ENCODE peak calls at places on chromosomes 16 and 17, in six cellular contexts. One of them, this sample, is unnamed.

GRCh38 chr16:86975445-86975844 is 341.7 kb downstream of the C16orf95 start:
- DNase-seq in heart right ventricle: no peak
- DNase-seq in ovary: no peak
- DNase-seq in stomach: no peak
- DNase-seq in upper lobe of right lung: peak; percentile 30
- DNase-seq in pancreas: no peak
- DNase-seq in this sample: no peak

GRCh38 chr17:10754109-10754508 is 24.3 kb upstream of the TMEM220 start:
- DNase-seq in heart right ventricle: peak; percentile 32
- DNase-seq in ovary: peak; percentile 34
- DNase-seq in stomach: peak; percentile 74
- DNase-seq in upper lobe of right lung: no peak
- DNase-seq in pancreas: no peak
- DNase-seq in this sample: no peak

GRCh38 chr17:37493249-37494027 is 3.7 kb downstream of the DUSP14 start:
- DNase-seq in heart right ventricle: no peak
- DNase-seq in ovary: no peak
- DNase-seq in stomach: no peak
- DNase-seq in upper lobe of right lung: no peak
- DNase-seq in pancreas: no peak
- DNase-seq in this sample: no peak

GRCh38 chr16:49857423-49858181 is 1.7 kb upstream of the ZNF423 start:
- DNase-seq in heart right ventricle: peak; percentile 62
- DNase-seq in ovary: peak; percentile 71
- DNase-seq in stomach: peak; percentile 56
- DNase-seq in upper lobe of right lung: peak; percentile 76
- DNase-seq in pancreas: peak; percentile 91
- DNase-seq in this sample: peak; percentile 42

GRCh38 chr16:49754495-49755290 is 101.2 kb downstream of the ZNF423 start:
- DNase-seq in heart right ventricle: peak; percentile 45
- DNase-seq in ovary: no peak
- DNase-seq in stomach: no peak
- DNase-seq in upper lobe of right lung: no peak
- DNase-seq in pancreas: no peak
- DNase-seq in this sample: no peak

GRCh38 chr17:66952031-66952524 is 12.4 kb upstream of the CACNG4 start:
- DNase-seq in heart right ventricle: no peak
- DNase-seq in ovary: no peak
- DNase-seq in stomach: peak; percentile 71
- DNase-seq in upper lobe of right lung: peak; percentile 77
- DNase-seq in pancreas: no peak
- DNase-seq in this sample: no peak

GRCh38 chr17:67619555-67619954 is 98.2 kb upstream of the NOL11 start:
- DNase-seq in heart right ventricle: no peak
- DNase-seq in ovary: no peak
- DNase-seq in stomach: no peak
- DNase-seq in upper lobe of right lung: no peak
- DNase-seq in pancreas: no peak
- DNase-seq in this sample: no peak

GRCh38 chr17:74957935-74958549 is 14.5 kb downstream of the HID1 start:
- DNase-seq in heart right ventricle: peak; percentile 82
- DNase-seq in ovary: peak; percentile 78
- DNase-seq in stomach: peak; percentile 81
- DNase-seq in upper lobe of right lung: peak; percentile 86
- DNase-seq in pancreas: peak; percentile 91
- DNase-seq in this sample: peak; percentile 66

GRCh38 chr17:9230346-9230745 is 209.0 kb downstream of the NTN1 start:
- DNase-seq in heart right ventricle: no peak
- DNase-seq in ovary: no peak
- DNase-seq in stomach: no peak
- DNase-seq in upper lobe of right lung: no peak
- DNase-seq in pancreas: peak; percentile 57
- DNase-seq in this sample: no peak

DNA sequence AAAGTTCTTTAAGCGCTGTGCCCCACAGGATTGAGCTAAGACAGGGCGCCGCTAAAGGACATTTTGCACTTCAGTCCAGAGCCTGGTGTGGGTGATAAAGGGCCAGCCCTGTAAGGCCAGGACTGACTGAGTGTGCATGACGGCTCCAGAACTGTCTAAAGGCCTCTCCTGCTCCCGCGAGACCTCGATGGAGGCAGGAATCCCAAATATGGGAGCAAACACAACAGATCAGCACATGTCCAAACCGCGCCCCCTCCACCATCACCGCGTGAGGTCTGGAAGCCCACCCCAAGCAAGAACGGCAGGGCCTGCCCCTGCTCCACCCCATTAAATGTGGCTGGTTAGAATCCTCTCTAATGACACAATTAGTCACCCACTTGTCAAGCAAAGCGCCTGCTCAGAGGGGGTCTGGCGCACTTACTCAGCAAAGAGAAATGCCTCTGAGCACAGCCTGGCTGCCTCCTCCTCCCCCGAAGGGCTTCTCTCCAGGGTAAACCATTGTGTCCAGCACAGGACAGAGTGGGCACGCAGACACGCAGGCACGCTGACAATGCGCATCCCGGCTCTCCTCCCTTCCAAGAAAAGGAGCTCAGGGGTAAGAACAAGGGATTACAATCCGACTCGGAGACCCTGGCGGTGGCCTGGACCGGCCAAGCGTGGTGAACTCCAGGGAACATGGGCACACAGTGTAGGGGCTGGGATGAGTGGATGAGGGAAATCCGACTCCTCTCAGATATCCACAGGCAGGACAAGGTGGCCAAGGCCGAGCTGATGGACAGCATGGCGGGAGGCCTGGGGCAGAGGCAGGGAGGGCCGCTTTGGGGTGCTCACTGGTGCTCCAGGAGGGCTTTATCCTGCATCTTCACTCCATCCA is 1.5 kb downstream of the MXRA7 start:
- DNase-seq in heart right ventricle: peak; percentile 82
- DNase-seq in ovary: peak; percentile 78
- DNase-seq in stomach: peak; percentile 50
- DNase-seq in upper lobe of right lung: peak; percentile 73
- DNase-seq in pancreas: peak; percentile 76
- DNase-seq in this sample: no peak
- H3K27ac ChIP-seq in heart right ventricle: peak overlapping the region; percentile 95
- H3K27ac ChIP-seq in ovary: peak overlapping the region; percentile 77
- H3K27ac ChIP-seq in stomach: peak overlapping the region; percentile 89
- H3K27ac ChIP-seq in upper lobe of right lung: peak overlapping the region; percentile 84
- H3K27ac ChIP-seq in pancreas: peak overlapping the region; percentile 76
- H3K27ac ChIP-seq in this sample: no peak overlapping the region

DNA sequence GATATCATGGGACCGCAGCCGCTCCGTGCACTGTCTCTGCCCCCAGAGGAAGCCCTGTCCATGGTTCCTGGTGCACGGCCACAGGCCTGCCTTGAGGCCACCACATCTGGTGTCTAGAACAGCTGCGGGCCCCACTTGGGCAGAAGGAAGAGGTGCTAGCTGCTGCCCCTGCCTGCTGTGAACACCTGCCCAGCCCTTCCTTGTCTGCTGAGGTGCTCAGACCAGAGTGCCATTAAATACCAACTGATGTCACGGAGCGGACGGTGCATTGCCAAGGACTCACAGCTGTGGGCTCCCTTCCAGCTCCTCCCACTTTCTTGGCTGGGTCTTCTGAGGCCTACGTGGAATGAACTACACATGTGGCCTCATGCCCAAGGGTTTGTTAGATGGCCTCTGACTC is 146.1 kb downstream of the RAB11FIP4 start:
- DNase-seq in heart right ventricle: no peak
- DNase-seq in ovary: peak; percentile 67
- DNase-seq in stomach: peak; percentile 80
- DNase-seq in upper lobe of right lung: no peak
- DNase-seq in pancreas: no peak
- DNase-seq in this sample: no peak
- H3K4me3 ChIP-seq in heart right ventricle: no peak overlapping the region
- H3K4me3 ChIP-seq in ovary: no peak overlapping the region
- H3K4me3 ChIP-seq in stomach: no peak overlapping the region
- H3K4me3 ChIP-seq in upper lobe of right lung: no peak overlapping the region
- H3K4me3 ChIP-seq in pancreas: no peak overlapping the region
- H3K4me3 ChIP-seq in this sample: no peak overlapping the region

GRCh38 chr16:78102865-78103264 is 3.4 kb downstream of the WWOX start:
- DNase-seq in heart right ventricle: no peak
- DNase-seq in ovary: no peak
- DNase-seq in stomach: no peak
- DNase-seq in upper lobe of right lung: no peak
- DNase-seq in pancreas: peak; percentile 56
- DNase-seq in this sample: no peak
- H3K27ac ChIP-seq in heart right ventricle: no peak overlapping the region
- H3K27ac ChIP-seq in ovary: no peak overlapping the region
- H3K27ac ChIP-seq in stomach: no peak overlapping the region
- H3K27ac ChIP-seq in upper lobe of right lung: no peak overlapping the region
- H3K27ac ChIP-seq in pancreas: no peak overlapping the region
- H3K27ac ChIP-seq in this sample: no peak overlapping the region

GRCh38 chr17:58806046-58806445 is 50.4 kb downstream of the PPM1E start:
- DNase-seq in heart right ventricle: no peak
- DNase-seq in ovary: no peak
- DNase-seq in stomach: no peak
- DNase-seq in upper lobe of right lung: no peak
- DNase-seq in pancreas: no peak
- DNase-seq in this sample: no peak
- H3K4me3 ChIP-seq in heart right ventricle: no peak overlapping the region
- H3K4me3 ChIP-seq in ovary: no peak overlapping the region
- H3K4me3 ChIP-seq in stomach: no peak overlapping the region
- H3K4me3 ChIP-seq in upper lobe of right lung: no peak overlapping the region
- H3K4me3 ChIP-seq in pancreas: no peak overlapping the region
- H3K4me3 ChIP-seq in this sample: no peak overlapping the region

GRCh38 chr16:17228708-17229055 is 242.1 kb downstream of the XYLT1 start:
- DNase-seq in heart right ventricle: no peak
- DNase-seq in ovary: no peak
- DNase-seq in stomach: no peak
- DNase-seq in upper lobe of right lung: no peak
- DNase-seq in pancreas: no peak
- DNase-seq in this sample: no peak

GRCh38 chr16:17225551-17225950 is 245.2 kb downstream of the XYLT1 start:
- DNase-seq in heart right ventricle: no peak
- DNase-seq in ovary: no peak
- DNase-seq in stomach: no peak
- DNase-seq in upper lobe of right lung: no peak
- DNase-seq in pancreas: no peak
- DNase-seq in this sample: no peak

GRCh38 chr16:17229131-17229530 is 241.6 kb downstream of the XYLT1 start:
- DNase-seq in heart right ventricle: no peak
- DNase-seq in ovary: no peak
- DNase-seq in stomach: no peak
- DNase-seq in upper lobe of right lung: no peak
- DNase-seq in pancreas: no peak
- DNase-seq in this sample: no peak

GRCh38 chr16:17228048-17228707 is 242.6 kb downstream of the XYLT1 start:
- DNase-seq in heart right ventricle: no peak
- DNase-seq in ovary: no peak
- DNase-seq in stomach: no peak
- DNase-seq in upper lobe of right lung: no peak
- DNase-seq in pancreas: no peak
- DNase-seq in this sample: no peak

GRCh38 chr16:17227278-17227677 is 243.5 kb downstream of the XYLT1 start:
- DNase-seq in heart right ventricle: no peak
- DNase-seq in ovary: no peak
- DNase-seq in stomach: no peak
- DNase-seq in upper lobe of right lung: no peak
- DNase-seq in pancreas: no peak
- DNase-seq in this sample: no peak
- H3K27ac ChIP-seq in heart right ventricle: no peak overlapping the region
- H3K27ac ChIP-seq in ovary: no peak overlapping the region
- H3K27ac ChIP-seq in stomach: no peak overlapping the region
- H3K27ac ChIP-seq in upper lobe of right lung: no peak overlapping the region
- H3K27ac ChIP-seq in pancreas: no peak overlapping the region
- H3K27ac ChIP-seq in this sample: no peak overlapping the region

DNA sequence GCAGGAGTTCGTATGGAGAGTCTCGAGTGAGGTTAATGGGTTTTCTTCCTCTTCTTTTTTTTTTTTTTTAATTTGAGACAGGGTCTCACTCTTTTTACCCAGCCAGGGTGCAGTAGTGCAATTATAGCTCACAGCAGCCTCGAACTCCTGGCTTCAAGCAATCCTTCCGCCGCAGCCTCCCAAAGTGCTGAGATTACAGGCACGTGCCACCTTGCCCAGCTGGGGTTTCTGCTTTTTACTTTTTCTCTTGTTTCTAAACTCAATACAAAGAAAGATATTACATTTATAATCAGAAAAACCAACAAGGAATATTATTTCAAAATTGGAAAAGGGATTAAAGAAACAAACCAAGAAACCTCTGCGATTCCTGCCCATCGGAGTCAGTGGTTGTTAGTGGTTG is 175.9 kb downstream of the SEC14L1 start:
- DNase-seq in heart right ventricle: no peak
- DNase-seq in ovary: no peak
- DNase-seq in stomach: no peak
- DNase-seq in upper lobe of right lung: no peak
- DNase-seq in pancreas: no peak
- DNase-seq in this sample: no peak
- H3K4me3 ChIP-seq in heart right ventricle: no peak overlapping the region
- H3K4me3 ChIP-seq in ovary: no peak overlapping the region
- H3K4me3 ChIP-seq in stomach: no peak overlapping the region
- H3K4me3 ChIP-seq in upper lobe of right lung: no peak overlapping the region
- H3K4me3 ChIP-seq in pancreas: no peak overlapping the region
- H3K4me3 ChIP-seq in this sample: no peak overlapping the region

GRCh38 chr17:78896091-78896833 is 6.7 kb downstream of the CEP295NL start:
- DNase-seq in heart right ventricle: no peak
- DNase-seq in ovary: peak; percentile 53
- DNase-seq in stomach: no peak
- DNase-seq in upper lobe of right lung: no peak
- DNase-seq in pancreas: no peak
- DNase-seq in this sample: no peak
- H3K27ac ChIP-seq in heart right ventricle: peak overlapping the region; percentile 67
- H3K27ac ChIP-seq in ovary: peak overlapping the region; percentile 61
- H3K27ac ChIP-seq in stomach: peak overlapping the region; percentile 6
- H3K27ac ChIP-seq in upper lobe of right lung: peak overlapping the region; percentile 36
- H3K27ac ChIP-seq in pancreas: no peak overlapping the region
- H3K27ac ChIP-seq in this sample: no peak overlapping the region

GRCh38 chr17:82775033-82775823 is 23.4 kb downstream of the TBCD start:
- DNase-seq in heart right ventricle: peak; percentile 74
- DNase-seq in ovary: peak; percentile 79
- DNase-seq in stomach: peak; percentile 83
- DNase-seq in upper lobe of right lung: peak; percentile 87
- DNase-seq in pancreas: peak; percentile 88
- DNase-seq in this sample: peak; percentile 31
- H3K4me3 ChIP-seq in heart right ventricle: no peak overlapping the region
- H3K4me3 ChIP-seq in ovary: no peak overlapping the region
- H3K4me3 ChIP-seq in stomach: peak overlapping the region; percentile 32
- H3K4me3 ChIP-seq in upper lobe of right lung: peak overlapping the region; percentile 1
- H3K4me3 ChIP-seq in pancreas: peak overlapping the region; percentile 29
- H3K4me3 ChIP-seq in this sample: no peak overlapping the region

DNA sequence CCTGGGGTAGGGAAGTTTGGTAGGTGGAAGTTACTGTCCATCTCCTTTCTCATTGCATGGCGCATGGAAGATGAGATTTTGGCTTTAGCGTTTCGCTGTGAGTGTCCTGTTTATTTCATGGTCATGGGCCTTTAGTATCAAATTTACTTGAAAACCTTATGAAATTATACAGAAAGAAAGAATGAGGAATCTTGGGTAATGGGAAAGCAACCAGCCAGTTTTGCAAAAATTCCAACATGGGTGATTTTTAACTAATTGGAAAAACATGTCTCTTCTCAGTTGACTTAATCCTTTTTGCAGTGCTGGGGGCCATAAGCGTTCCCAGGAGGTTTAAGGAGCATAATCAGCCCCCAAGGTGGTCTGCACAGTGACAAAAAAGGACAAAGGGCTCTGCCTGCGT is 15.8 kb downstream of the RMI2 start:
- DNase-seq in heart right ventricle: no peak
- DNase-seq in ovary: no peak
- DNase-seq in stomach: no peak
- DNase-seq in upper lobe of right lung: no peak
- DNase-seq in pancreas: no peak
- DNase-seq in this sample: no peak
- H3K27ac ChIP-seq in heart right ventricle: no peak overlapping the region
- H3K27ac ChIP-seq in ovary: peak overlapping the region; percentile 28
- H3K27ac ChIP-seq in stomach: no peak overlapping the region
- H3K27ac ChIP-seq in upper lobe of right lung: no peak overlapping the region
- H3K27ac ChIP-seq in pancreas: no peak overlapping the region
- H3K27ac ChIP-seq in this sample: no peak overlapping the region